ENCODE peak calls at places on chromosomes 16 and 17, in six cellular contexts. V, F, N, S, J and B are unnamed samples.

GRCh38 chr17:10119203-10120112 is 78.9 kb downstream of the GAS7 start:
- DNase-seq in S (no peak), N (peak), F (no peak), V (no peak), J (no peak), B (peak)

GRCh38 chr17:75819116-75819515 is 25.1 kb downstream of the UNC13D start:
- DNase-seq in N (no peak), F (no peak), S (no peak), V (no peak), J (no peak), B (no peak)

GRCh38 chr16:81140930-81141780 is 45.0 kb upstream of the GCSH start:
- DNase-seq in S (no peak), F (peak), J (no peak), V (no peak), N (no peak), B (peak)

GRCh38 chr16:14409563-14409962 is 220.5 kb downstream of the PARN start:
- DNase-seq in N (peak), S (no peak), V (no peak), F (peak), J (no peak), B (peak)

GRCh38 chr17:59361916-59362810 is 30.7 kb downstream of the YPEL2 start:
- DNase-seq in S (no peak), N (peak), J (peak), F (peak), V (no peak), B (no peak)

GRCh38 chr17:6000426-6000825 is 69.8 kb upstream of the WSCD1 start:
- DNase-seq in F (no peak), V (no peak), N (no peak), J (no peak), S (no peak), B (no peak)

GRCh38 chr17:41366070-41366469 is 3.5 kb downstream of the KRT33B start:
- DNase-seq in F (no peak), S (no peak), V (no peak), N (no peak), J (no peak), B (no peak)

GRCh38 chr16:5642470-5642869 is 544.9 kb upstream of the EEF2KMT start:
- DNase-seq in J (no peak), V (no peak), N (no peak), F (no peak), S (no peak), B (no peak)

GRCh38 chr17:74737299-74738050 is 419 bp downstream of the RAB37 start:
- DNase-seq in N (no peak), V (peak), J (no peak), S (no peak), F (peak), B (peak)

GRCh38 chr17:57396515-57396921 is 140.2 kb downstream of the MSI2 start:
- DNase-seq in S (no peak), F (no peak), V (no peak), J (peak), N (no peak), B (no peak)

GRCh38 chr16:56576585-56577299 is 11.9 kb downstream of the MT4 start:
- DNase-seq in F (peak), S (peak), N (peak), J (peak), V (peak), B (peak)

GRCh38 chr17:74280093-74280513 is 6.1 kb downstream of the DNAI2 start:
- DNase-seq in S (peak), J (no peak), V (no peak), F (no peak), N (no peak), B (no peak)

GRCh38 chr17:75822119-75822799 is 21.9 kb downstream of the UNC13D start:
- DNase-seq in N (no peak), V (no peak), F (no peak), S (no peak), J (no peak), B (peak)

GRCh38 chr16:50653633-50654524 is 27.2 kb downstream of the SNX20 start:
- DNase-seq in V (no peak), J (no peak), F (no peak), S (no peak), N (no peak), B (peak)

GRCh38 chr17:77318491-77319210 is 177.9 kb downstream of the SEC14L1 start:
- DNase-seq in F (peak), S (no peak), J (no peak), N (no peak), V (no peak), B (no peak)

GRCh38 chr16:48627148-48627547 is 17.2 kb upstream of the N4BP1 start:
- DNase-seq in J (no peak), S (no peak), F (no peak), N (no peak), V (no peak), B (no peak)

GRCh38 chr17:80262291-80262690 is 1.6 kb downstream of the RNF213 start:
- DNase-seq in V (no peak), N (no peak), J (no peak), F (no peak), S (no peak), B (no peak)

GRCh38 chr17:33509331-33509730 is 216.2 kb upstream of the ASIC2 start:
- DNase-seq in S (no peak), V (no peak), J (no peak), N (no peak), F (no peak), B (no peak)

GRCh38 chr17:81097943-81098308 is 63.0 kb downstream of the BAIAP2 start:
- DNase-seq in N (peak), F (peak), V (no peak), S (no peak), J (no peak), B (peak)

GRCh38 chr17:45001310-45001709 is 33.2 kb upstream of the C1QL1 start:
- DNase-seq in J (peak), S (no peak), F (no peak), N (no peak), V (no peak), B (no peak)

GRCh38 chr16:58218786-58219185 is 20.9 kb upstream of the CSNK2A2 start:
- DNase-seq in V (no peak), S (no peak), N (no peak), J (no peak), F (no peak), B (no peak)

GRCh38 chr16:66069576-66069975 is 296.9 kb upstream of the CDH5 start:
- DNase-seq in V (no peak), J (no peak), S (no peak), F (no peak), N (no peak), B (no peak)

GRCh38 chr16:69109486-69110270 is 4.2 kb downstream of the HAS3 start:
- DNase-seq in S (no peak), F (no peak), J (no peak), V (no peak), N (no peak), B (no peak)